ENCODE peak calls at places on chromosomes 6 and 20, in six cellular contexts. One of them, this sample, is unnamed.

GRCh38 chr20:23445596-23446217 is 6.2 kb downstream of the CSTL1 start:
- DNase-seq in HCT116: peak; percentile 16
- DNase-seq in aorta: no peak
- DNase-seq in CD4-positive, alpha-beta T cell: no peak
- DNase-seq in adrenal gland: no peak
- DNase-seq in H1: no peak
- DNase-seq in this sample: no peak

GRCh38 chr20:34475979-34476736 is 40.1 kb upstream of the DYNLRB1 start:
- DNase-seq in CD4-positive, alpha-beta T cell: no peak
- DNase-seq in H1: no peak
- DNase-seq in HCT116: no peak
- DNase-seq in aorta: peak; percentile 88
- DNase-seq in adrenal gland: peak; percentile 55
- DNase-seq in this sample: peak; percentile 78

GRCh38 chr6:147287869-147288271 is 83.7 kb downstream of the STXBP5 start:
- DNase-seq in adrenal gland: no peak
- DNase-seq in H1: no peak
- DNase-seq in aorta: no peak
- DNase-seq in HCT116: peak; percentile 8
- DNase-seq in CD4-positive, alpha-beta T cell: no peak
- DNase-seq in this sample: no peak

GRCh38 chr6:39520411-39520810 is 197.9 kb upstream of the KCNK16 start:
- DNase-seq in aorta: no peak
- DNase-seq in CD4-positive, alpha-beta T cell: no peak
- DNase-seq in adrenal gland: no peak
- DNase-seq in H1: no peak
- DNase-seq in HCT116: no peak
- DNase-seq in this sample: no peak

GRCh38 chr20:1804554-1804956 is 90.7 kb upstream of the SIRPA start:
- DNase-seq in aorta: no peak
- DNase-seq in CD4-positive, alpha-beta T cell: no peak
- DNase-seq in HCT116: no peak
- DNase-seq in adrenal gland: no peak
- DNase-seq in H1: no peak
- DNase-seq in this sample: no peak

GRCh38 chr20:5316188-5317158 is at the start of gene PROKR2:
- DNase-seq in aorta: no peak
- DNase-seq in HCT116: no peak
- DNase-seq in adrenal gland: no peak
- DNase-seq in H1: peak; percentile 17
- DNase-seq in CD4-positive, alpha-beta T cell: no peak
- DNase-seq in this sample: no peak

GRCh38 chr6:38671885-38672467 is 31.0 kb downstream of the GLO1 start:
- DNase-seq in adrenal gland: peak; percentile 39
- DNase-seq in HCT116: peak; percentile 28
- DNase-seq in CD4-positive, alpha-beta T cell: no peak
- DNase-seq in H1: no peak
- DNase-seq in aorta: no peak
- DNase-seq in this sample: no peak

GRCh38 chr6:114558153-114558552 is 215.3 kb upstream of the HS3ST5 start:
- DNase-seq in aorta: no peak
- DNase-seq in H1: no peak
- DNase-seq in CD4-positive, alpha-beta T cell: no peak
- DNase-seq in adrenal gland: no peak
- DNase-seq in HCT116: no peak
- DNase-seq in this sample: no peak

GRCh38 chr6:152170702-152171667 is 363.5 kb downstream of the ESR1 start:
- DNase-seq in adrenal gland: peak; percentile 24
- DNase-seq in HCT116: no peak
- DNase-seq in aorta: no peak
- DNase-seq in CD4-positive, alpha-beta T cell: no peak
- DNase-seq in H1: no peak
- DNase-seq in this sample: no peak

GRCh38 chr6:13419422-13419821 is 68.0 kb downstream of the GFOD1 start:
- DNase-seq in aorta: no peak
- DNase-seq in adrenal gland: no peak
- DNase-seq in CD4-positive, alpha-beta T cell: no peak
- DNase-seq in H1: no peak
- DNase-seq in HCT116: no peak
- DNase-seq in this sample: no peak
- H3K27ac ChIP-seq in aorta: no peak overlapping the region
- H3K27ac ChIP-seq in adrenal gland: peak overlapping the region; percentile 13
- H3K27ac ChIP-seq in CD4-positive, alpha-beta T cell: no peak overlapping the region
- H3K27ac ChIP-seq in H1: no peak overlapping the region
- H3K27ac ChIP-seq in HCT116: no peak overlapping the region
- H3K27ac ChIP-seq in this sample: no peak overlapping the region

GRCh38 chr6:158786645-158787304 is 32.4 kb downstream of the EZR start:
- DNase-seq in aorta: no peak
- DNase-seq in HCT116: no peak
- DNase-seq in CD4-positive, alpha-beta T cell: no peak
- DNase-seq in adrenal gland: no peak
- DNase-seq in H1: no peak
- DNase-seq in this sample: no peak
- H3K27ac ChIP-seq in aorta: no peak overlapping the region
- H3K27ac ChIP-seq in HCT116: peak overlapping the region; percentile 36
- H3K27ac ChIP-seq in CD4-positive, alpha-beta T cell: no peak overlapping the region
- H3K27ac ChIP-seq in adrenal gland: no peak overlapping the region
- H3K27ac ChIP-seq in H1: no peak overlapping the region
- H3K27ac ChIP-seq in this sample: no peak overlapping the region

DNA sequence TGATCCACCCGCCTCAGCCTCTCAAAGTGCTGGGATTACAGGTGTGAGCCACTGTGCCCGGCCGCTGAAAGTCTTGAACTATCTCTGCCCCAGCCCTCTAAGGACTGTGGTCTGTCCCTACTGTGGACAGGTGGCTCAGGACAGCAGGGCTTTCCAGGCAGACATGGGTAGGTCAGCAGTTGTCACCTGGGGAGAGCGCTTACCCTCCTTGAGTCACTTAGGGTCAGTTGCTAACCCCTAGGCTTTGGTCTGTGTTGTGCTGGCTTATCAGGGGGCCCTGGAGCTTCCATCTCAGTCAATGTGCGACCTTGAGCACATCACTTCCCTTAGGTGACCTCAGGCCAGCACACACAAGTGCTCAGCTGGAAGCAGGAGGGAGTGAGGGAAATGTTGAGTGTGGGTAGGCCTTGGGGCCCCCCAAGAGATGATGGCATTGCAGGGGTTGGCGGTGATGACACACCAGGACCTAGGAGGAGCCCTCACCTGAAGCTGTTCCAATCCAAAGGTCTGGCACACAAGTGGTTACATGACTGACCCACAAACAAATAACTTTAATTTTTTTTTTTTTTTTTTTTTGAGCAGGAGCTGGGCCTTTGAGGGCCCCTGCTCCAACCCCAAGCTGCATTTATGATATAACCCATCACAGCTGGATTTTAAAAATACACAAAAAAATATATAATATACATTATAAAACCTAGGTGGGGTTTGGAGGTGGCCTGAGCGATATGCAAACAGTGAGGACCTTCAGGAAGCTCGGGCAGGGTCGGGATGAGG is 5.1 kb downstream of the RPL10A start:
- DNase-seq in H1: no peak
- DNase-seq in adrenal gland: no peak
- DNase-seq in CD4-positive, alpha-beta T cell: no peak
- DNase-seq in aorta: no peak
- DNase-seq in HCT116: no peak
- DNase-seq in this sample: no peak
- H3K27ac ChIP-seq in H1: no peak overlapping the region
- H3K27ac ChIP-seq in adrenal gland: peak overlapping the region; percentile 11
- H3K27ac ChIP-seq in CD4-positive, alpha-beta T cell: no peak overlapping the region
- H3K27ac ChIP-seq in aorta: no peak overlapping the region
- H3K27ac ChIP-seq in HCT116: peak overlapping the region; percentile 46
- H3K27ac ChIP-seq in this sample: no peak overlapping the region

DNA sequence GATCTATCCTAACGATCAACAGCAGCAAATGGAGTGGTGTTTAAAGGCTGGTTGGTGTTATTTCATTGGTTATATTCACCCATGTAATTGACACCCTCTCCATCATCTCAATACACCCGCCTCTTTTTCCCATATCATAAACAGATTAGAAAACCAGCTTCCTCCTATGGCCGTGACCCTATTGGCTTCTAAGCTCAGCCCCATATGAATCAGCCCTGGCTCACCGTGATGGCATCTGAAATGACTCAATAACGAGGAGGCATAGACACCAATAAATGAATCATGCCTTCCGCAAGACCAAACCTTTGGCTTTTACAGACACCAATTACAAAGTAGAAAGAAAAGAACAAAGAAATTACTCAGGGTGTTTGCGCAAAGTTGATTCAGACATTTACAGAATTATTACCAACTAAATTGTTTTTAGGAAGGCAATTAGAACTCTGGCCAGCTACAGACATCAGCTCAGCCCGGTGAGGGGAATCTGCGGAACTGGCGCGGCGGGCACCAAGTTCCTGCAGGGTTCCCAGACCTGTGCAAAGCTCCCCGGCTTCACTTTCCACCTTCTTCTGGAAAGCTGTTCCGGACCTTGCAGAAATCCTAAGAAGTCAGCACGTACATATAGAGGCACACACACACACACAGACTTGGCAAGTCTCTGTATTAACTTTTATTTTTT is 11.5 kb downstream of the PMEPA1 start:
- DNase-seq in HCT116: peak; percentile 94
- DNase-seq in CD4-positive, alpha-beta T cell: peak; percentile 20
- DNase-seq in aorta: no peak
- DNase-seq in adrenal gland: peak; percentile 64
- DNase-seq in H1: no peak
- DNase-seq in this sample: no peak
- H3K27ac ChIP-seq in HCT116: peak overlapping the region; percentile 36
- H3K27ac ChIP-seq in CD4-positive, alpha-beta T cell: no peak overlapping the region
- H3K27ac ChIP-seq in aorta: no peak overlapping the region
- H3K27ac ChIP-seq in adrenal gland: peak overlapping the region; percentile 62
- H3K27ac ChIP-seq in H1: no peak overlapping the region
- H3K27ac ChIP-seq in this sample: no peak overlapping the region

GRCh38 chr20:57252559-57253162 is 13.8 kb downstream of the BMP7 start:
- DNase-seq in CD4-positive, alpha-beta T cell: no peak
- DNase-seq in adrenal gland: no peak
- DNase-seq in aorta: no peak
- DNase-seq in HCT116: no peak
- DNase-seq in H1: no peak
- DNase-seq in this sample: no peak

GRCh38 chr20:57249772-57250171 is 16.7 kb downstream of the BMP7 start:
- DNase-seq in aorta: no peak
- DNase-seq in HCT116: no peak
- DNase-seq in H1: no peak
- DNase-seq in adrenal gland: no peak
- DNase-seq in CD4-positive, alpha-beta T cell: no peak
- DNase-seq in this sample: no peak

GRCh38 chr20:57250607-57251343 is 15.7 kb downstream of the BMP7 start:
- DNase-seq in aorta: no peak
- DNase-seq in CD4-positive, alpha-beta T cell: no peak
- DNase-seq in H1: no peak
- DNase-seq in adrenal gland: no peak
- DNase-seq in HCT116: no peak
- DNase-seq in this sample: no peak

GRCh38 chr20:57251949-57252348 is 14.5 kb downstream of the BMP7 start:
- DNase-seq in CD4-positive, alpha-beta T cell: no peak
- DNase-seq in H1: no peak
- DNase-seq in adrenal gland: no peak
- DNase-seq in HCT116: no peak
- DNase-seq in aorta: no peak
- DNase-seq in this sample: no peak

DNA sequence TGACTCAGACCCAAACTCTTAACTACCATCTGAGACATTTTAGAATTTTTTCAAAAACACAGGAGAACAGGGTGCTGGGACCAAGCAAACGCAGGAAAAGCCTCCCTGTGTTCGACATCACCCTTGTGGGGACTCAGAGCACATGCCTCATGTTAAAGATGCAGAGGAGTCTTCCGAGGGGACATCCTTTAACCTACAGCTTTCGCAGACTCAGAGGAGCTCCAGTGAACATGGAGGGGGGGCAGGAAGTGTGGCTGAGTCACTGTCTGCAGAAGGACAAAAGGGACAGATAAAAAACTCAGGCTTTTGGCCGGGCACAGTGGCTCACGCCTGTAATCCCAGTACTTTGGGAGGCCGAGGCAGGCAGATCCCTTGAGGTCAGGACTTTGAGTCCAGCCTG is 15.1 kb downstream of the BMP7 start:
- DNase-seq in adrenal gland: no peak
- DNase-seq in CD4-positive, alpha-beta T cell: no peak
- DNase-seq in aorta: no peak
- DNase-seq in H1: no peak
- DNase-seq in HCT116: no peak
- DNase-seq in this sample: no peak
- H3K27ac ChIP-seq in adrenal gland: no peak overlapping the region
- H3K27ac ChIP-seq in CD4-positive, alpha-beta T cell: no peak overlapping the region
- H3K27ac ChIP-seq in aorta: no peak overlapping the region
- H3K27ac ChIP-seq in H1: no peak overlapping the region
- H3K27ac ChIP-seq in HCT116: no peak overlapping the region
- H3K27ac ChIP-seq in this sample: no peak overlapping the region